ENCODE peak calls at places on chromosomes 16 and 17, in eight cellular contexts. V, R, W, Q, Y, X, A and I are unnamed samples.

GRCh38 chr17:8873801-8874715 is 6.6 kb upstream of the PIK3R6 start:
- DNase-seq in R (no peak), X (no peak), Q (no peak), Y (no peak), V (no peak), W (no peak), A (no peak), I (no peak)

GRCh38 chr16:27311449-27311831 is 2.3 kb upstream of the IL4R start:
- DNase-seq in X (no peak), Q (peak; percentile 38), A (no peak), R (peak; percentile 50), Y (no peak), W (no peak), V (no peak), I (no peak)

GRCh38 chr16:83215417-83216001 is 588.7 kb downstream of the CDH13 start:
- DNase-seq in A (peak; percentile 75), V (peak; percentile 21), R (peak; percentile 17), W (no peak), X (peak; percentile 67), Y (peak; percentile 4), Q (peak; percentile 44), I (peak; percentile 92)

GRCh38 chr17:78428025-78428575 is 49.7 kb downstream of the PGS1 start:
- DNase-seq in W (no peak), V (no peak), Y (no peak), X (no peak), R (no peak), A (no peak), Q (no peak), I (no peak)

GRCh38 chr17:77718669-77718961 is 239.9 kb upstream of the TNRC6C start:
- DNase-seq in V (no peak), Q (no peak), R (no peak), X (no peak), W (no peak), Y (no peak), A (no peak), I (no peak)

GRCh38 chr16:19809121-19809635 is 75.5 kb downstream of the GPRC5B start:
- DNase-seq in Y (peak; percentile 49), W (peak; percentile 62), A (no peak), Q (peak; percentile 36), R (peak; percentile 65), X (no peak), V (no peak), I (no peak)

GRCh38 chr16:27967169-27967568 is 96.3 kb downstream of the GSG1L start:
- DNase-seq in R (no peak), Q (no peak), W (no peak), X (no peak), Y (no peak), A (no peak), V (no peak), I (no peak)

GRCh38 chr17:57963149-57963511 is 7.9 kb upstream of the CUEDC1 start:
- DNase-seq in W (no peak), Y (no peak), R (no peak), A (no peak), X (no peak), Q (no peak), V (no peak), I (no peak)

GRCh38 chr17:80649672-80650338 is 105.2 kb downstream of the RPTOR start:
- DNase-seq in V (peak; percentile 63), X (peak; percentile 55), R (peak; percentile 88), A (peak; percentile 46), Q (peak; percentile 92), W (no peak), Y (peak; percentile 23), I (peak; percentile 88)

GRCh38 chr16:14177704-14178103 is 106.6 kb downstream of the MRTFB start:
- DNase-seq in A (no peak), V (no peak), X (no peak), Y (no peak), R (no peak), W (no peak), Q (no peak), I (no peak)

GRCh38 chr16:14179116-14179515 is 108.0 kb downstream of the MRTFB start:
- DNase-seq in R (peak; percentile 30), W (no peak), Y (no peak), A (no peak), X (no peak), Q (peak; percentile 46), V (no peak), I (no peak)

GRCh38 chr16:14182999-14183398 is 111.9 kb downstream of the MRTFB start:
- DNase-seq in Q (no peak), X (no peak), V (no peak), A (no peak), R (no peak), Y (no peak), W (no peak), I (no peak)

GRCh38 chr16:14181371-14182050 is 110.4 kb downstream of the MRTFB start:
- DNase-seq in W (no peak), V (no peak), A (no peak), Q (peak; percentile 89), R (peak; percentile 82), X (no peak), Y (no peak), I (no peak)

GRCh38 chr16:14180431-14181059 is 109.4 kb downstream of the MRTFB start:
- DNase-seq in Q (no peak), Y (no peak), A (no peak), X (no peak), R (no peak), V (no peak), W (no peak), I (peak; percentile 63)
- H3K4me2 ChIP-seq in Q (no peak overlapping the region), Y (peak overlapping the region; percentile 43), A (no peak overlapping the region), X (no peak overlapping the region), R (no peak overlapping the region), V (no peak overlapping the region), W (no peak overlapping the region), I (no peak overlapping the region)

DNA sequence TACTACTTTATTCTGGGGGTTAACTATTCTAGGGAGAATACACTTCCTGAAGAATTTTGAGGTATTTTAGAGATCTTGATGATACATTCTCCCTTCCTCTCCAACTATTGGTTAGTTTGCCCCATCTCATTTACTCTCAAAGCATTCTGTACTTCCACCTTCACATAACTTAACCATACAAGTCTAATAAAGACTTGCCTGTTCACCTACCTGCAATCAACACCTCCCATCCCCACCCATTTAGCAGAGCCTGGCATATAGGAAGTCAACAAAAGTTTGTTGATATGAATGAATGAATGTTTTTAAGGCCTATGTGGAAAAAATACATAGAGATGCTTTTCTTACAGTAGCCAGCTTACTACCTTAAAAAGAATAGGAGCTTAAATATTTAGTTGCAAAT is 50.8 kb downstream of the MYO1D start:
- DNase-seq in W (no peak), V (no peak), Y (no peak), R (no peak), X (no peak), Q (no peak), A (no peak), I (no peak)
- H3K4me2 ChIP-seq in W (no peak overlapping the region), V (no peak overlapping the region), Y (no peak overlapping the region), R (no peak overlapping the region), X (no peak overlapping the region), Q (no peak overlapping the region), A (no peak overlapping the region), I (no peak overlapping the region)

GRCh38 chr17:73987395-73987794 is 216.1 kb upstream of the RPL38 start:
- DNase-seq in Q (no peak), A (no peak), Y (no peak), R (no peak), V (no peak), W (no peak), X (no peak), I (no peak)

GRCh38 chr17:73986641-73987177 is 216.8 kb upstream of the RPL38 start:
- DNase-seq in X (no peak), Q (no peak), A (no peak), W (no peak), Y (no peak), R (no peak), V (no peak), I (no peak)

GRCh38 chr17:73983623-73984410 is 219.7 kb upstream of the RPL38 start:
- DNase-seq in W (no peak), Y (no peak), Q (no peak), R (no peak), V (no peak), X (no peak), A (no peak), I (no peak)

GRCh38 chr17:73984981-73985380 is 218.5 kb upstream of the RPL38 start:
- DNase-seq in X (no peak), R (no peak), Q (no peak), W (no peak), A (peak; percentile 11), V (no peak), Y (no peak), I (no peak)

GRCh38 chr17:73985466-73986015 is 217.9 kb upstream of the RPL38 start:
- DNase-seq in Q (no peak), Y (no peak), V (no peak), R (no peak), X (no peak), W (no peak), A (no peak), I (no peak)
- H3K4me2 ChIP-seq in Q (no peak overlapping the region), Y (no peak overlapping the region), V (no peak overlapping the region), R (no peak overlapping the region), X (no peak overlapping the region), W (no peak overlapping the region), A (no peak overlapping the region), I (no peak overlapping the region)

DNA sequence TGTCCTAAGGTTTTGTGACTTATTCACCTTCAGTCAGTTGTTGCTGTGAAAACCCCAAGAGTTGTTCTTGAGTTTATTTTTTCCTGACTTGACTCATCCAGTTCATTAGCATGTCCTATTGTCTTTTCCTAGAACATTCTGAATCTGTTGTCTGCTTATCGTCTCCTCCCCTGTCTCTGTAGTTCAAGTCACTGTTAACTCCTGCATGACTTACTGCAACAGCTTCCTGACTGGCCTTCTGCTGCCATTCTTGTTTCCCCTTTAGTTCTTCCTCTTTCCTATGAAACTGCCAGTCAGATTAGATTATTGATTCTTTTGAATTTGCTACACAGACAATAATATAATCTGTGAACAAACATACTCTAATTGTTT is 161.5 kb downstream of the FTO start:
- DNase-seq in Y (no peak), R (peak; percentile 72), Q (no peak), X (no peak), W (peak; percentile 25), V (peak; percentile 7), A (no peak), I (peak; percentile 49)
- H3K4me2 ChIP-seq in Y (peak overlapping the region; percentile 52), R (no peak overlapping the region), Q (no peak overlapping the region), X (no peak overlapping the region), W (peak overlapping the region; percentile 40), V (peak overlapping the region; percentile 63), A (no peak overlapping the region), I (peak overlapping the region; percentile 17)

DNA sequence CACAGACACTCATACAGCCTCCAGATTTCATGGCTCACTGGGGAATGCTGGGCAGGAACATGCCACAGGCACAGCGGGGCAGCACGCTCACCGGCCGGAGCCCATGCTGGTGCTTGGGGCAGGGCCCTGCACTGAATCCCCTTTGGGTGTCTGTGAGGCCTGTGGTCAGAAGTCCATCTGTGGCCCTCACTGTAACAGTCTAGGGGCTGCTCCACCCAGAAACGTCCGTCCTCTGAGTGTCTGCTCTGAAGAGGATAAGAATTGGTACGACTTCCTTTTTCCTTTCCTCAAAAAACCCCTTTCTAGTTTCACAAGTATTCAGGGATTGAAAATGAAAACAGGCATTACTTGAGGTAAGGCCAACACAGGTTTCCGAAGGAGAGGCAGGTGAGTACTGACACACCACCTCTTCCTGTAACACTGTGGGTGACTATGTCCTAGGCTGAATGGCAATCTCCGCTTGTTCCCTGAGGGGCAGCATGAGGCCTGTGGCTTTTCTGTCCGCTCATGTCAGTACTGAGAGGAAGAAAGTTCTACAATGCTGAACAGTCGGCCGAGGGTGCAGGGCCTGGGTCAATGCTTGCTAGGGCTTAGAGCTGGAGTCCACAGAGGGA is 42.5 kb downstream of the TMEM11 start:
- DNase-seq in Y (no peak), A (no peak), V (no peak), R (no peak), W (no peak), X (no peak), Q (no peak), I (no peak)
- H3K4me2 ChIP-seq in Y (no peak overlapping the region), A (no peak overlapping the region), V (no peak overlapping the region), R (no peak overlapping the region), W (no peak overlapping the region), X (no peak overlapping the region), Q (no peak overlapping the region), I (no peak overlapping the region)

GRCh38 chr17:79633937-79634813 is 23.3 kb upstream of the RBFOX3 start:
- DNase-seq in Q (no peak), Y (no peak), W (no peak), A (no peak), V (no peak), R (no peak), X (no peak), I (no peak)
- H3K4me2 ChIP-seq in Q (no peak overlapping the region), Y (no peak overlapping the region), W (no peak overlapping the region), A (no peak overlapping the region), V (no peak overlapping the region), R (no peak overlapping the region), X (no peak overlapping the region), I (no peak overlapping the region)